ENCODE peak calls at places on chromosomes 11 and 22, in four cellular contexts. R is HepG2, C is GM12878, S is K562. P is an unnamed sample.

GRCh38 chr11:32137263-32137662 is 46.4 kb downstream of the RCN1 start:
- DNase-seq in R (no peak), C (no peak), S (no peak), P (no peak)

GRCh38 chr22:43627485-43628252 is 184.4 kb downstream of the EFCAB6 start:
- DNase-seq in R (no peak), S (no peak), C (no peak), P (no peak)

GRCh38 chr22:23105919-23106853 is 35.6 kb downstream of the RSPH14 start:
- DNase-seq in C (no peak), R (no peak), S (no peak), P (no peak)

GRCh38 chr22:41917375-41917905 is 2.6 kb upstream of the SHISA8 start:
- DNase-seq in C (no peak), R (no peak), S (no peak), P (no peak)

GRCh38 chr11:124707813-124708212 is 31.9 kb upstream of the NRGN start:
- DNase-seq in S (no peak), R (no peak), C (no peak), P (no peak)

GRCh38 chr11:34345991-34346480 is 11.8 kb downstream of the ABTB2 start:
- DNase-seq in C (no peak), S (no peak), R (no peak), P (no peak)

GRCh38 chr22:23183107-23183698 is 2.9 kb downstream of the BCR start:
- DNase-seq in R (peak), C (no peak), S (peak), P (peak)

GRCh38 chr22:11605468-11605981 is 3922.5 kb upstream of the OR11H1 start:
- DNase-seq in S (no peak), R (no peak), C (no peak), P (no peak)

GRCh38 chr11:48052183-48053040 is 72.1 kb downstream of the PTPRJ start:
- DNase-seq in R (no peak), C (no peak), S (no peak), P (no peak)

GRCh38 chr11:35747638-35748037 is 85.1 kb downstream of the TRIM44 start:
- DNase-seq in R (no peak), S (no peak), C (no peak), P (no peak)

GRCh38 chr22:45454260-45454659 is 40.8 kb downstream of the RIBC2 start:
- DNase-seq in C (no peak), S (no peak), R (no peak), P (no peak)

GRCh38 chr11:122626266-122626665 is 29.3 kb upstream of the UBASH3B start:
- DNase-seq in C (no peak), R (no peak), S (no peak), P (no peak)

GRCh38 chr11:65415499-65416340 is 6.9 kb upstream of the NEAT1 start:
- DNase-seq in R (peak), C (no peak), S (no peak), P (no peak)

GRCh38 chr11:38384568-38384967 is 1786.5 kb upstream of the RAG2 start:
- DNase-seq in R (no peak), S (no peak), C (no peak), P (no peak)

GRCh38 chr22:46795140-46795539 is 32.7 kb downstream of the TBC1D22A start:
- DNase-seq in R (no peak), S (no peak), C (no peak), P (no peak)

GRCh38 chr11:73227571-73228211 is 9.6 kb downstream of the P2RY2 start:
- DNase-seq in S (no peak), C (no peak), R (no peak), P (no peak)

GRCh38 chr11:123479048-123479837 is 49.2 kb downstream of the GRAMD1B start:
- DNase-seq in C (peak), S (no peak), R (no peak), P (no peak)

DNA sequence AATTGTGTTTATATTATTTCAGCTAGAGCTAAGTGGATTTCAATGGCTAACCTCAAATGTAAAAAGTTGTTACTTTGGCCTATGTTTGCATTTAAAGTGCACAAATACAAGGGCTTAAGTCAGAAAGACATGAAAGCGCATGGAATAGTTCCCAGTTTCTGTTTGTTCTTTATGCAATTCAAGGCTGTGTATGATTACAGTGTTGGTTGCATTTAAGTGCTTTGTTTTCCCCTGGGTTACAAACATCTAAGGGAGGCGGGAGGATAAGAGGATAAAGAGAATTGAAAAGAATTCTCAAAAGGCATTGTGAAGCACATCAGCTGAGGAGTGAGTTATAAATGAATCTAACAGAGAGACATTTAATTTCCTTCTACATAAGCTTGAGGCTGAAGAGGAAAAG is 453.4 kb downstream of the NTM start:
- DNase-seq in S (no peak), R (peak), C (no peak), P (no peak)
- TF ChIP-seq SP1 in S (no peak), R (no peak), C (no peak), P (no peak)

DNA sequence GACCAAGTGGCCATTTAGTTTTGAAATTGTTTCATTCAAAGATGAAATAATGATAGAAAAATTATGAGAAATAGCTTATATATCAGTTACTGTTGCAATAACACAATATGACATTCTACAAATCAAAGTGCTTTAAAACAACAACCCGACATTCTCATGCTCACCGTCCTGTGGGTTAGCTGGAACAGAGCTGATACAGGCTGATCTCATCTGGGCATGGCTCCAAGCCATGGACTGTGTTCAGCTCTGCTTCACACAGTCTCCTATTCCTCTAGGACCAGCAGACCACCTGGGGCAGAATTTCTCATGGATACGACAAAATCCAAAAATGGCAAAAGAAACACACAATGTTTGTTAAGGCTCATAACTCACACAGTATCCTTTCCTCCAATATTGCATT is 178.6 kb downstream of the CNTN5 start:
- DNase-seq in R (no peak), S (no peak), C (no peak), P (no peak)
- TF ChIP-seq FOXM1 in R (no peak), S (no peak), C (no peak), P (no peak)

DNA sequence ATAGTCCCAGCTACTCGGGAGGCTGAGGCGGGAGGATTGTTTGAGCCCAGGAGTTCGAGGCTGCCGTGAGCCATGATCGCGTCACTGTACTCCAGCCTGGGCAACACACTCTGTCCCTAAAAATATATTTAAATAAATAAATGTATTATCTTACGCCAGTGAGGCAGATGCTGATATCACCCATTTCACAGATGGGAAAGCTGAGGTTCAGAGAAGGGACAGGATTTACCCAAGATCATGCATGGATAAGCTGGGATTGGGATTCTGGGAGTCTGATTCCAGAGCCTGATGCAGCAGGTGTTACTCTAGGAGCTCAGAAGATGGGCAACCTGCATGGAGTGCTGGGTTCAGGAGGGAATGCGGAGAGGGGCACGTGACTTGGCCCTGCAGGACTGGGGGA is 17.8 kb downstream of the SGSM1 start:
- DNase-seq in C (no peak), R (no peak), S (no peak), P (no peak)
- TF ChIP-seq BHLHE40 in C (no peak), R (no peak), S (no peak), P (no peak)

GRCh38 chr22:37186997-37187522 is 987 bp downstream of the C1QTNF6 start:
- DNase-seq in C (no peak), S (no peak), R (no peak), P (no peak)

GRCh38 chr22:37187552-37187890 is 526 bp downstream of the C1QTNF6 start:
- DNase-seq in R (no peak), S (no peak), C (no peak), P (no peak)

GRCh38 chr22:37185646-37186227 is 2.3 kb downstream of the C1QTNF6 start:
- DNase-seq in R (no peak), S (no peak), C (no peak), P (no peak)

GRCh38 chr22:37184816-37185541 is 3.1 kb downstream of the C1QTNF6 start:
- DNase-seq in C (no peak), R (no peak), S (no peak), P (no peak)

DNA sequence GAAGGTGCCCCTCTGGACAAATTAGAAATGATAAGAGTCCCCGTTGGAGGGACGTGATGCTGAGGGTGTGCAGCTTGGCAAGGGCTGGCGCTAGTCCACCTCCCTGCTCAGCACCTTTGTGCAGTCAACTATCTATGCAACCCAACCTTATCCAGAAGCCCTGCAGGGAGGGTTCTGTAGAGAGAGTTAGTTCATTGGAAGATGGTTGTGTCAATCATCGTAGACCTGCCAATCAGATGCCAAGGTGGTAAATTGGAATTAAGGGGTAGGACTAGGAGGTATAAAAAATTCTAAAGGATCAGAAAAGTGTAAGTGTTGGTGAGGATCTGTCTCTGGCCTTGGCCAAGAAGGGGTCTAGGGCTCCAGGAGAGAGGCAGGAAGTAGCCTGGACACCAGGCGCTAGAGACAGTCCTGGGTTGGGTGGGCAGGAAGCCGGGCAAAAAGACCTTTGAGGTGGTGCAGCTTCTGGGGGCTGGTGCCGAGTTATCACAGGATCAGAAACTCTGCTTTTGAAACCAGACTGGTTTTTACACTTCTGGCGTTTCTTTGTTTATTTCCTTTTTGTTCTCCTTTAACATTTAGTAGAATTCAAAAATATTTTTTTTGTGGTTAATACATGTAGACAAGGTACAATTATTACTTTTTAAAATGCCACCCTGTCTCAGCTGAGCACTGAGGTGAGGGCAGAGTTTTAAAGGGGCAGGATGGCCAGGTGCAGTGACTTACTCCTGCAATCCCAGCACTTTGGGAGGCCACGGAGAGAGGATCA is 1.6 kb downstream of the C1QTNF6 start:
- DNase-seq in R (peak), C (peak), S (peak), P (peak)
- TF ChIP-seq SP1 in R (no peak), C (peak), S (no peak), P (no peak)

DNA sequence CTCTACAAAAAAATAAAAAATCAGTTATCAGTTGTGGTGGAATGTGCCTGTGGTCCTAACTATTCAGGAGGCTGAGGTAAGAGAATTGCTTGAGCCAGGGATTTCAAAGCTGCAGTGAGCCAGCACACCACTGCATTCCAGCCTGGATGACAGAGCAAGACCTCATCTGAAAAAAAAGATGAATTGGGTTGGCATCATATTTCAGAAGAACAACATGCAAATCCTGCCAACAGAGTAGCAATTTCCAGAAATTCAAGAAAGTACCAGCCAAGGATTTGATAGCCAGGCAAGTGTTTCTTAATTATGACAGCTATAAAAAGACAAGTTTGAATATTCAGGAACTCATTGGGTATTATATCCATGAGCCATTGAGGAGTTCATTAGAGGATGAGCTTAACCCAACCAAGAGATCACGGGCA is 75.2 kb downstream of the USP47 start:
- DNase-seq in S (no peak), C (no peak), R (peak), P (no peak)
- TF ChIP-seq FOXM1 in S (no peak), C (no peak), R (no peak), P (no peak)

GRCh38 chr11:19288256-19288655 is 47.5 kb upstream of the E2F8 start:
- DNase-seq in S (no peak), C (no peak), R (no peak), P (no peak)

GRCh38 chr11:19294444-19294843 is 53.7 kb upstream of the E2F8 start:
- DNase-seq in S (peak), C (no peak), R (no peak), P (no peak)

GRCh38 chr11:19286411-19286810 is 45.7 kb upstream of the E2F8 start:
- DNase-seq in S (no peak), R (no peak), C (no peak), P (no peak)

GRCh38 chr11:19291064-19291463 is 50.3 kb upstream of the E2F8 start:
- DNase-seq in R (no peak), C (no peak), S (no peak), P (no peak)

GRCh38 chr11:19290356-19290755 is 49.6 kb upstream of the E2F8 start:
- DNase-seq in C (no peak), R (no peak), S (no peak), P (no peak)
- TF ChIP-seq BHLHE40 in C (no peak), R (no peak), S (no peak), P (no peak)

GRCh38 chr22:17441326-17441725 is 72.1 kb downstream of the CECR2 start:
- DNase-seq in S (no peak), C (no peak), R (no peak), P (no peak)

GRCh38 chr22:17443413-17444203 is 74.3 kb downstream of the CECR2 start:
- DNase-seq in R (no peak), C (no peak), S (peak), P (no peak)

GRCh38 chr22:17446704-17447103 is 77.4 kb downstream of the CECR2 start:
- DNase-seq in R (no peak), S (peak), C (no peak), P (no peak)

GRCh38 chr22:17444204-17444504 is 74.9 kb downstream of the CECR2 start:
- DNase-seq in R (no peak), C (no peak), S (no peak), P (no peak)
- TF ChIP-seq SP1 in R (no peak), C (no peak), S (no peak), P (no peak)